ENCODE peak calls at places on chromosomes 5 and 9, in ten cellular contexts. X is transverse colon, H is SK-N-MC, S is prostate gland, W is HCT116, M is Panc1, B is breast epithelium, G is GM12878, C is spleen, R is GM23338. P is an unnamed sample.

GRCh38 chr9:75451505-75451904 is 363.2 kb downstream of the OSTF1 start:
- DNase-seq in X (no peak), H (no peak), S (no peak), W (no peak), M (no peak), B (no peak), G (no peak), C (no peak), R (no peak), P (no peak)

GRCh38 chr9:5111696-5112095 is 73.7 kb downstream of the INSL6 start:
- DNase-seq in X (no peak), H (no peak), S (no peak), W (no peak), M (no peak), B (no peak), G (no peak), C (peak), R (no peak), P (no peak)

GRCh38 chr9:76521244-76521673 is 62.3 kb downstream of the GCNT1 start:
- DNase-seq in X (no peak), H (no peak), S (peak), W (no peak), M (no peak), B (no peak), G (no peak), C (no peak), R (no peak), P (no peak)

GRCh38 chr9:121274851-121275250 is 6.9 kb downstream of the GSN start:
- DNase-seq in X (no peak), H (no peak), S (no peak), W (no peak), M (no peak), B (no peak), G (no peak), C (no peak), R (no peak), P (no peak)

GRCh38 chr5:162128117-162128516 is 60.5 kb downstream of the GABRG2 start:
- DNase-seq in X (no peak), H (no peak), S (no peak), W (peak), M (no peak), B (no peak), G (no peak), C (no peak), R (peak), P (no peak)

GRCh38 chr5:119373449-119373858 is 17.6 kb downstream of the TNFAIP8 start:
- DNase-seq in X (no peak), H (no peak), S (no peak), W (no peak), M (no peak), B (no peak), G (peak), C (no peak), R (no peak), P (no peak)

GRCh38 chr9:89590415-89590814 is 14.4 kb upstream of the GADD45G start:
- DNase-seq in X (no peak), H (no peak), S (no peak), W (no peak), M (no peak), B (no peak), G (no peak), C (no peak), R (no peak), P (no peak)

GRCh38 chr5:77168187-77168883 is 42.1 kb upstream of the PDE8B start:
- DNase-seq in X (peak), H (no peak), S (peak), W (no peak), M (no peak), B (peak), G (no peak), C (peak), R (no peak), P (peak)

GRCh38 chr9:89592963-89593775 is 11.6 kb upstream of the GADD45G start:
- DNase-seq in X (no peak), H (no peak), S (no peak), W (no peak), M (no peak), B (no peak), G (no peak), C (no peak), R (peak), P (peak)

GRCh38 chr5:32044904-32045303 is 129.2 kb downstream of the GOLPH3 start:
- DNase-seq in X (no peak), H (peak), S (no peak), W (no peak), M (no peak), B (no peak), G (no peak), C (no peak), R (no peak), P (no peak)

GRCh38 chr5:91142819-91143218 is 240.3 kb downstream of the ARRDC3 start:
- DNase-seq in X (no peak), H (no peak), S (no peak), W (no peak), M (no peak), B (no peak), G (no peak), C (no peak), R (no peak), P (no peak)

GRCh38 chr5:179413711-179414458 is 68.6 kb upstream of the ADAMTS2 start:
- DNase-seq in X (no peak), H (no peak), S (no peak), W (no peak), M (no peak), B (no peak), G (no peak), C (no peak), R (no peak), P (peak)

GRCh38 chr5:77322406-77322805 is 111.9 kb downstream of the PDE8B start:
- DNase-seq in X (no peak), H (no peak), S (no peak), W (no peak), M (no peak), B (no peak), G (no peak), C (no peak), R (peak), P (no peak)

GRCh38 chr5:545641-546375 is 21.6 kb upstream of the SLC9A3 start:
- DNase-seq in X (peak), H (no peak), S (no peak), W (no peak), M (no peak), B (no peak), G (no peak), C (peak), R (no peak), P (no peak)

GRCh38 chr5:131630208-131630962 is 4.6 kb downstream of the RAPGEF6 start:
- DNase-seq in X (no peak), H (no peak), S (no peak), W (no peak), M (no peak), B (no peak), G (no peak), C (no peak), R (no peak), P (no peak)

GRCh38 chr9:36415822-36416515 is 15.9 kb upstream of the RNF38 start:
- DNase-seq in X (no peak), H (no peak), S (no peak), W (no peak), M (no peak), B (no peak), G (no peak), C (no peak), R (peak), P (no peak)

GRCh38 chr9:134128727-134129679 is 6.9 kb upstream of the WDR5 start:
- DNase-seq in X (no peak), H (no peak), S (no peak), W (no peak), M (no peak), B (no peak), G (no peak), C (peak), R (no peak), P (peak)

GRCh38 chr9:130680836-130681768 is 12.5 kb upstream of the EXOSC2 start:
- DNase-seq in X (peak), H (no peak), S (peak), W (peak), M (no peak), B (peak), G (no peak), C (peak), R (peak), P (no peak)

GRCh38 chr5:14664270-14665109 is at the start of gene OTULIN:
- DNase-seq in X (peak), H (no peak), S (peak), W (peak), M (peak), B (peak), G (peak), C (peak), R (peak), P (peak)

GRCh38 chr5:14665110-14665822 is 748 bp downstream of the OTULIN start:
- DNase-seq in X (peak), H (no peak), S (peak), W (no peak), M (no peak), B (no peak), G (no peak), C (peak), R (peak), P (no peak)

GRCh38 chr5:14662721-14663120 is 1.8 kb upstream of the OTULIN start:
- DNase-seq in X (no peak), H (no peak), S (no peak), W (no peak), M (no peak), B (no peak), G (no peak), C (no peak), R (no peak), P (no peak)

GRCh38 chr5:14665949-14666741 is 1.6 kb downstream of the OTULIN start:
- DNase-seq in X (peak), H (no peak), S (peak), W (no peak), M (no peak), B (no peak), G (no peak), C (peak), R (peak), P (no peak)

GRCh38 chr5:14663734-14664269 is 716 bp upstream of the OTULIN start:
- DNase-seq in X (peak), H (no peak), S (no peak), W (no peak), M (no peak), B (peak), G (no peak), C (peak), R (no peak), P (no peak)
- H3K27ac ChIP-seq in X (peak), H (no peak), S (peak), W (peak), M (peak), B (peak), G (peak), C (peak), R (peak), P (peak)

DNA sequence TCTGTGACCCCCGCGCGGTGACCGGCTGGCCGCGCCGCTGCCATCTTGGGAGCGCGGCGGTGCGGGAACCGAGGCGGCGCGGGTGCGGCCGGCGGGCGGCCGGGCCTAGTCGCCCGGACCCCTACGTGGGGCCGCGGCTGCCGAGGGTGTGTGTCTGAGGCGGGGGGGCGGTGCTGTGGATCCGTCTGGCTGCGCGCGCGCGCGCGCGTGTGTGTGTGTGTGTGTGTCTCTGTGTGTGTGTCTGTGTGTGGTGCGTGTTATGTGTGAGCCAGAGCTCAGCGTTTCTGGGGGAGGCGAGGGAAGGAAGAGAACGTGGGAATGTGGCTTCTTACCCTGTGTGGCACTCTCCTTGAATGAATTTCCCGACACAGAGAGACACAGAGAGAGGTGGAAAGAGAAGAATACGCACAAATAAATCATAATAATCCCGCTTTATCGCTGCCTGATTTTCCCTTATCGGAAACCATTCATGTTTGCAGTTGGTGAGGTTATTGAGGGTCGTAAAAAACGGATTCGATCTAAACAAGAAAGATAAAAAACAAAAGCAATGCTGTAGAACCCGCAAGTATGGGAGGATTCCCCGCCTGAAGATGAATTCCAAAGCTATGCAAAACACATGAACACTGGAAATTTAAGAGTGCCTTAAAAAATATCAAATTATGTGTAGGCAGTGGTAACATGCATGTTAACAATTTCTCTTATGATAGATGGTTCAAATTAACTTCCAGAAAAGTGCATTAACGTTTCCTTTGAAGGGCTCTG is 5.7 kb downstream of the NR2F1 start:
- DNase-seq in X (no peak), H (no peak), S (no peak), W (no peak), M (no peak), B (no peak), G (no peak), C (no peak), R (no peak), P (no peak)
- TF ChIP-seq POLR2AphosphoS5 in X (no peak), H (no peak), S (no peak), W (no peak), M (no peak), B (no peak), G (no peak), C (no peak), R (no peak), P (no peak)

DNA sequence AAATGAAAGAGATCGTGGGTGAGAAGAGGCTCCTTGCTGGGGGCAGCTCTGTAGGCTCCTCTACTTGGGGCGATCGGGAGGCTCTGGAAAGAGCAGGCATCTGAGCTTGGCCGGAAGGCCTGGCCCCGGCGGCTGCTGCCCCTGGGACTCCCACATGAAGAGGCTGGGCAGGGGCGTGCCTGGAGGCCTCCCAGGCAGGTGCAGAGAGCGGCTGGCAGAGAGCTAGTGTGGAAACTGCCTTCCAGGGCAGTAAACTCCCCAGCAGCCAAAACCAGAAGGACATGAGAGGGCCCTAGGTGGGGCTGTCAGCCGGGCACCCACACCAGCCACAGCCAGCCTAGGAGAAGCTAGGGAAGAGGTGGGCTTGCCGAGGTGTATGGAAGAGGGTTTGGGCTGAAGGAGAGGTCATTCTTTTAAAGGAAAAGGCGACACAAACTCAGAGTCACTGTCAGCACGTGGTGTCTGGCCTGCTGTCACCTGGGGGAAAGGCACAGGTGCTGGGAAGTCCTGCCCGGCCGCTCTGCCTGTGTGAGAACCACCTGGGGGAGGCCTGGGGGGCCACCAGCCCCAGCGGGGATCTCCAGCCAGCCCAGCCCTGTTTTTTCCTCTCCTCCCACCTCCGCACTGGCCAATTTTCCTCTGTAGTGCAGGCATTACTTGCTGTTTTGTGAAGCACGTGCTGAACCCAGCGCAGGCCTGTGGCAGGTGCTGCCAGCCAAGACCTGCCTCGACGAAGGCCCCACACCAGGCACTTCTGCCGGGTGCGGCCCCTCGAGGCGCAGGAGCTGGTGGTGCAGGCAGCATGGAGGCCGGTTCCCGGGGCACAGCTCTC is 44.8 kb upstream of the EGFL7 start:
- DNase-seq in X (peak), H (no peak), S (no peak), W (no peak), M (no peak), B (no peak), G (no peak), C (peak), R (no peak), P (no peak)
- H3K27ac ChIP-seq in X (peak), H (no peak), S (no peak), W (peak), M (no peak), B (no peak), G (no peak), C (peak), R (no peak), P (no peak)

GRCh38 chr5:43771611-43772031 is 168.6 kb downstream of the NNT start:
- DNase-seq in X (no peak), H (peak), S (no peak), W (no peak), M (no peak), B (no peak), G (no peak), C (no peak), R (no peak), P (no peak)
- TF ChIP-seq POLR2AphosphoS5 in X (no peak), H (no peak), S (no peak), W (no peak), M (no peak), B (no peak), G (no peak), C (no peak), R (no peak), P (no peak)

GRCh38 chr5:6713274-6714181 is at the start of gene TENT4A:
- DNase-seq in X (peak), H (no peak), S (no peak), W (no peak), M (no peak), B (peak), G (no peak), C (peak), R (no peak), P (peak)
- H3K27ac ChIP-seq in X (peak), H (peak), S (peak), W (peak), M (peak), B (peak), G (peak), C (peak), R (peak), P (peak)

GRCh38 chr5:148750614-148751013 is 75.8 kb upstream of the ADRB2 start:
- DNase-seq in X (no peak), H (no peak), S (no peak), W (no peak), M (no peak), B (no peak), G (no peak), C (no peak), R (no peak), P (no peak)

GRCh38 chr5:148747536-148747906 is 78.9 kb upstream of the ADRB2 start:
- DNase-seq in X (no peak), H (no peak), S (no peak), W (no peak), M (no peak), B (no peak), G (no peak), C (no peak), R (no peak), P (no peak)

GRCh38 chr5:148751025-148751424 is 75.4 kb upstream of the ADRB2 start:
- DNase-seq in X (no peak), H (no peak), S (no peak), W (no peak), M (no peak), B (no peak), G (no peak), C (no peak), R (no peak), P (no peak)

GRCh38 chr5:148748702-148749101 is 77.7 kb upstream of the ADRB2 start:
- DNase-seq in X (no peak), H (no peak), S (no peak), W (no peak), M (no peak), B (no peak), G (no peak), C (no peak), R (no peak), P (no peak)

GRCh38 chr5:148746826-148747535 is 79.4 kb upstream of the ADRB2 start:
- DNase-seq in X (no peak), H (no peak), S (no peak), W (no peak), M (no peak), B (no peak), G (no peak), C (no peak), R (no peak), P (no peak)
- TF ChIP-seq POLR2AphosphoS5 in X (no peak), H (no peak), S (no peak), W (no peak), M (no peak), B (no peak), G (no peak), C (no peak), R (no peak), P (no peak)

DNA sequence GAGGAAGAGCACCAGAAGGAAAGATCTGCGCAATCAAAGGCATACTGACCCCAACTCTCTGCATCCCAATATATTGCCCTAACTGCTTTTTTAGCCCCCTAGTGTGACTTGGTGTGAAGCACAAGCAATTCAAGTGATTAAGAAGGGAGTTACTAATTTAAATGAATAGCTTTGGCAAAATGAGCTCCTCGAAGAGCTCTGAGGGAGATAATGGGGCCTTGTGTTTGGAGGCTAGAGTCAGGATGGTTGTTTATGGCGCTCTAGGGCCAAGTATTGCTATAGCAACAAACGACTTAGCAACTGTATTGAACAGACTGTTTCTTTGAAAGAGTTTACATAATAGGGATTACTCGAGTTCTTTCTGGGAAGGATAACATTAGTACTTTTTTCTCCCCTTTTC is 11.5 kb upstream of the C5orf58 start:
- DNase-seq in X (no peak), H (no peak), S (no peak), W (no peak), M (no peak), B (peak), G (no peak), C (no peak), R (peak), P (no peak)
- H3K27ac ChIP-seq in X (peak), H (no peak), S (no peak), W (no peak), M (no peak), B (peak), G (no peak), C (no peak), R (no peak), P (no peak)

DNA sequence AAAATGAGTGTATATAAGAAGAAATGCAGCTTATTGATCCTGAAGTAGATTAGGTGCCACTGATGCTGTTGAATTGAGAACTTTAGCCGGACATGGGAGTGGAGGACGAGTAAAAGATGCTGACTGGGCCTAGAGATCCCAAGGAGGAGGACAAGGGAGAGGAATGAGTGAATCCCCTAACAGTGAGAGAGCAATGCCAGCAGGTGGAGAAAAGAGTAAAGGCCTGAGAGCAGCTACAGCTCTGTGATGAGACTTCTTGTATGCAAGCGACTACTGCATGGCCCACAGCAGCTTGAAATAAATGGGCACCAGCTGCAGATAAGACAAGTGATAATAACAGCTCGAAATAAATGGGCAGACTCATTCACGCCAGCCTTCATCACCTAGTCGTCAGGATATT is 44.5 kb upstream of the JMY start:
- DNase-seq in X (no peak), H (no peak), S (no peak), W (no peak), M (no peak), B (no peak), G (no peak), C (no peak), R (peak), P (no peak)
- TF ChIP-seq POLR2AphosphoS5 in X (no peak), H (no peak), S (no peak), W (no peak), M (no peak), B (no peak), G (no peak), C (no peak), R (no peak), P (no peak)

P was measured in vagina.